ENCODE peak calls at places on chromosomes 7 and 10, in six cellular contexts. N is RWPE1; J is NCI-H748 treated with DMSO at 0.1 percent for 48 hours; T is skeletal muscle cell; M is activated gamma-delta T cell treated with anti-CD3 and anti-CD28 coated beads, Interleukin-2, amount 50 U/mL, for 16 hours; W is cardiac muscle cell. B is an unnamed sample.

GRCh38 chr7:54992876-54993490 is 25.8 kb upstream of the EGFR start:
- DNase-seq in N (no peak), J (no peak), T (no peak), M (no peak), W (no peak), B (no peak)

GRCh38 chr7:82441916-82442478 is 1.6 kb downstream of the CACNA2D1 start:
- DNase-seq in N (peak), J (peak), T (no peak), M (no peak), W (no peak), B (no peak)

GRCh38 chr10:126496771-126497545 is 108.7 kb upstream of the ADAM12 start:
- DNase-seq in N (no peak), J (no peak), T (no peak), M (no peak), W (no peak), B (no peak)

GRCh38 chr7:139620676-139621344 is 97.3 kb downstream of the CLEC2L start:
- DNase-seq in N (peak), J (peak), T (no peak), M (peak), W (peak), B (peak)

GRCh38 chr7:47771301-47771989 is 176.8 kb downstream of the PKD1L1 start:
- DNase-seq in N (no peak), J (no peak), T (no peak), M (no peak), W (no peak), B (no peak)

GRCh38 chr7:98557538-98558031 is 59.5 kb upstream of the NPTX2 start:
- DNase-seq in N (peak), J (no peak), T (no peak), M (no peak), W (no peak), B (no peak)

GRCh38 chr7:99141756-99142726 is 1.9 kb downstream of the SMURF1 start:
- DNase-seq in N (peak), J (peak), T (no peak), M (peak), W (peak), B (peak)

GRCh38 chr7:127437772-127438330 is 45.3 kb upstream of the ZNF800 start:
- DNase-seq in N (peak), J (no peak), T (peak), M (no peak), W (no peak), B (no peak)

GRCh38 chr7:157848508-157849340 is 511.9 kb downstream of the DNAJB6 start:
- DNase-seq in N (no peak), J (no peak), T (no peak), M (no peak), W (no peak), B (no peak)

B was measured in ecto neural progenitor cell.